ENCODE peak calls at places on chromosomes 6 and 20, in five cellular contexts. I is fibroblast of lung, F is A549, R is endothelial cell, V is lower lobe of right lung. K is an unnamed sample.

GRCh38 chr20:21053002-21053762 is 53.0 kb downstream of the LINC00237 start:
- DNase-seq in I (no peak), F (no peak), R (no peak), V (no peak), K (peak)

GRCh38 chr20:24908642-24909041 is 40.4 kb upstream of the CST7 start:
- DNase-seq in I (no peak), V (no peak), R (no peak), F (no peak), K (no peak)

GRCh38 chr6:19394051-19394450 is 443.1 kb upstream of the ID4 start:
- DNase-seq in V (no peak), F (no peak), I (no peak), R (no peak), K (no peak)

GRCh38 chr6:169529931-169530761 is 171.7 kb downstream of the WDR27 start:
- DNase-seq in R (no peak), V (peak), F (peak), I (peak), K (no peak)

GRCh38 chr20:49482621-49483017 is at the start of gene KCNB1:
- DNase-seq in R (peak), V (peak), F (peak), I (peak), K (peak)

GRCh38 chr20:39298566-39299501 is 336.7 kb downstream of the DHX35 start:
- DNase-seq in V (no peak), R (no peak), I (peak), F (no peak), K (no peak)

GRCh38 chr6:43713611-43714310 is 26.2 kb upstream of the MRPS18A start:
- DNase-seq in V (no peak), R (no peak), F (no peak), I (no peak), K (no peak)

GRCh38 chr6:134166529-134167221 is 114.3 kb upstream of the SLC2A12 start:
- DNase-seq in I (no peak), R (no peak), F (no peak), V (no peak), K (no peak)

GRCh38 chr20:3658708-3659491 is 4.3 kb downstream of the GFRA4 start:
- DNase-seq in F (no peak), I (no peak), V (no peak), R (no peak), K (no peak)

GRCh38 chr6:165615629-165616028 is 47.4 kb downstream of the PDE10A start:
- DNase-seq in R (no peak), F (no peak), I (no peak), V (no peak), K (no peak)

GRCh38 chr6:148890605-148891004 is 143.8 kb downstream of the UST start:
- DNase-seq in I (no peak), F (no peak), V (no peak), R (no peak), K (no peak)

GRCh38 chr6:158905277-158905676 is 86.1 kb upstream of the EZR start:
- DNase-seq in F (no peak), I (peak), R (no peak), V (no peak), K (no peak)

GRCh38 chr20:31860431-31861345 is 9.6 kb downstream of the DUSP15 start:
- DNase-seq in V (no peak), I (no peak), R (no peak), F (no peak), K (peak)

GRCh38 chr6:34243901-34244884 is 4.6 kb downstream of the SMIM29 start:
- DNase-seq in F (peak), V (peak), I (peak), R (no peak), K (no peak)

GRCh38 chr20:48422242-48422960 is 405.4 kb downstream of the PREX1 start:
- DNase-seq in F (no peak), I (no peak), V (no peak), R (no peak), K (no peak)

GRCh38 chr20:3235661-3236324 is 3.2 kb downstream of the SLC4A11 start:
- DNase-seq in I (peak), F (peak), V (no peak), R (no peak), K (no peak)

GRCh38 chr6:157548635-157549467 is 167.9 kb downstream of the ZDHHC14 start:
- DNase-seq in I (no peak), F (no peak), R (no peak), V (no peak), K (no peak)

GRCh38 chr20:37517371-37517748 is 3.7 kb upstream of the NNAT start:
- DNase-seq in V (no peak), F (no peak), R (no peak), I (no peak), K (no peak)

GRCh38 chr6:143427109-143427817 is 23.2 kb downstream of the ADAT2 start:
- DNase-seq in F (peak), V (peak), R (peak), I (peak), K (peak)

GRCh38 chr6:24603241-24603640 is 42.8 kb downstream of the KIAA0319 start:
- DNase-seq in R (no peak), I (no peak), V (no peak), F (no peak), K (no peak)

GRCh38 chr20:10113746-10114145 is 79.0 kb downstream of the ANKEF1 start:
- DNase-seq in V (no peak), F (no peak), I (no peak), R (no peak), K (no peak)

GRCh38 chr6:85186546-85187170 is 263.2 kb upstream of the NT5E start:
- DNase-seq in V (no peak), R (no peak), I (peak), F (no peak), K (no peak)

GRCh38 chr20:41182296-41183212 is 45.2 kb downstream of the PLCG1 start:
- DNase-seq in I (no peak), V (peak), R (no peak), F (no peak), K (no peak)

GRCh38 chr20:57654998-57655811 is 35.0 kb upstream of the ZBP1 start:
- DNase-seq in V (peak), R (peak), I (no peak), F (peak), K (no peak)

GRCh38 chr6:46996860-46997641 is 45.1 kb downstream of the ADGRF1 start:
- DNase-seq in F (no peak), V (no peak), I (no peak), R (no peak), K (no peak)

GRCh38 chr6:21780144-21780543 is 186.6 kb downstream of the SOX4 start:
- DNase-seq in I (no peak), R (no peak), V (no peak), F (no peak), K (no peak)

GRCh38 chr6:149140137-149140909 is 177.2 kb upstream of the TAB2 start:
- DNase-seq in F (no peak), V (no peak), I (no peak), R (no peak), K (no peak)

GRCh38 chr6:151052021-151052646 is 186.6 kb downstream of the MTHFD1L start:
- DNase-seq in R (no peak), F (no peak), V (no peak), I (no peak), K (no peak)

GRCh38 chr6:136782021-136782770 is 10.1 kb downstream of the MAP3K5 start:
- DNase-seq in V (no peak), I (peak), R (no peak), F (no peak), K (no peak)

GRCh38 chr6:143283887-143284640 is 166.4 kb downstream of the ADAT2 start:
- DNase-seq in I (no peak), R (no peak), V (no peak), F (no peak), K (no peak)

GRCh38 chr6:157090736-157091135 is 232.6 kb downstream of the TMEM242 start:
- DNase-seq in I (no peak), V (no peak), F (no peak), R (no peak), K (no peak)

GRCh38 chr6:8182209-8182845 is 80.0 kb upstream of the EEF1E1 start:
- DNase-seq in R (no peak), I (peak), V (no peak), F (no peak), K (no peak)

GRCh38 chr6:33072508-33073100 is 845 bp downstream of the HLA-DPA1 start:
- DNase-seq in V (no peak), R (no peak), F (no peak), I (no peak), K (no peak)

GRCh38 chr20:62800314-62801259 is 4.0 kb upstream of the OGFR start:
- DNase-seq in I (no peak), V (no peak), F (no peak), R (no peak), K (no peak)

GRCh38 chr6:21769405-21769851 is 175.9 kb downstream of the SOX4 start:
- DNase-seq in V (no peak), I (peak), R (no peak), F (no peak), K (no peak)

GRCh38 chr6:37319856-37320255 is 33.9 kb upstream of the RNF8 start:
- DNase-seq in V (no peak), I (peak), R (no peak), F (no peak), K (no peak)

GRCh38 chr6:131803007-131803769 is 4.6 kb upstream of the ENPP1 start:
- DNase-seq in R (no peak), F (no peak), V (no peak), I (no peak), K (no peak)

GRCh38 chr6:131807321-131807643 is 538 bp upstream of the ENPP1 start:
- DNase-seq in V (no peak), F (no peak), I (no peak), R (no peak), K (no peak)

GRCh38 chr6:131808460-131809269 is 845 bp downstream of the ENPP1 start:
- DNase-seq in I (no peak), F (no peak), V (no peak), R (no peak), K (no peak)

GRCh38 chr6:131811510-131811909 is 3.7 kb downstream of the ENPP1 start:
- DNase-seq in F (no peak), V (no peak), I (no peak), R (no peak), K (no peak)

GRCh38 chr6:131807644-131808459 is at the start of gene ENPP1:
- DNase-seq in R (peak), V (peak), F (peak), I (peak), K (peak)
- TF ChIP-seq CTCF in R (no peak), V (peak), F (peak), I (no peak), K (no peak)

DNA sequence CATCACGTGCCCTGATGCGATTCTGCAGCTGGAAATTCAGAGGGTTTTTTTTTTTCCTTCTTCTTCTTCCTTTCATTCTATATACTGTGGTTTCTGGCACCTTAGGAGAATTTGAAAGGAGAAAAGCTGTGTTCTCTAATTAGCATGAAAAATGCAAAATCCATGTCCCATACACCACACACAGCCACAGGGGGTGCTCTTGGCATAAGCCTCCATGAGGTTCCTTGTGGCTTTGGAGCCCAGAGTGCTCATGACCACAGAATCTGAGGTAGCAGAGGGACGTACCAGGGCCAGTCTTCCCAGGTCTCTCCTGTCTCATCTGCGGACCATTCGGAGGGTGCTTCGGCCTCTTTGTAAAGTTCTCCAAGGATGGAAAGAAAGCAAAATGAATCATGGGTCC is 258.4 kb upstream of the CDH4 start:
- DNase-seq in F (peak), V (no peak), I (peak), R (peak), K (no peak)
- TF ChIP-seq CTCF in F (peak), V (no peak), I (peak), R (peak), K (peak)

GRCh38 chr6:2599817-2600216 is 150.9 kb downstream of the MYLK4 start:
- DNase-seq in I (no peak), F (no peak), R (no peak), V (no peak), K (no peak)

GRCh38 chr6:2594868-2595267 is 155.9 kb downstream of the MYLK4 start:
- DNase-seq in F (no peak), I (no peak), V (no peak), R (no peak), K (no peak)

GRCh38 chr6:2598867-2599266 is 151.9 kb downstream of the MYLK4 start:
- DNase-seq in F (no peak), V (no peak), I (no peak), R (no peak), K (no peak)

GRCh38 chr6:2593167-2593566 is 157.6 kb downstream of the MYLK4 start:
- DNase-seq in I (no peak), V (no peak), F (no peak), R (no peak), K (no peak)

GRCh38 chr6:2596222-2596621 is 154.5 kb downstream of the MYLK4 start:
- DNase-seq in R (peak), F (no peak), V (no peak), I (no peak), K (peak)
- TF ChIP-seq CTCF in R (peak), F (no peak), V (peak), I (no peak), K (peak)

GRCh38 chr6:83592770-83593394 is 80.5 kb downstream of the PRSS35 start:
- DNase-seq in F (peak), R (peak), V (no peak), I (peak), K (no peak)
- TF ChIP-seq CTCF in F (peak), R (peak), V (peak), I (peak), K (peak)

K was measured in nephron progenitor cell.